ENCODE peak calls at places on chromosomes 13 and 19, in seven cellular contexts. One of them, this sample, is unnamed. For H3K36me3 and H3K4me1, the result is how much of the 10 kb centered on the place peaks cover.

GRCh38 chr13:75636339-75637095 is 387 bp downstream of the LMO7 start:
- DNase-seq in tibial nerve: peak
- DNase-seq in cardiac muscle cell: peak
- DNase-seq in GM23338: peak
- DNase-seq in stomach: no peak
- DNase-seq in fibroblast of lung: peak
- DNase-seq in left ventricle myocardium inferior: peak
- DNase-seq in this sample: peak

GRCh38 chr19:11964858-11965645 is at the start of gene ZNF763:
- DNase-seq in cardiac muscle cell: peak
- DNase-seq in stomach: peak
- DNase-seq in left ventricle myocardium inferior: peak
- DNase-seq in GM23338: peak
- DNase-seq in tibial nerve: peak
- DNase-seq in fibroblast of lung: peak
- DNase-seq in this sample: peak

GRCh38 chr13:24217601-24218281 is 57.2 kb downstream of the SPATA13 start:
- DNase-seq in stomach: peak
- DNase-seq in fibroblast of lung: no peak
- DNase-seq in left ventricle myocardium inferior: no peak
- DNase-seq in cardiac muscle cell: peak
- DNase-seq in tibial nerve: no peak
- DNase-seq in GM23338: peak
- DNase-seq in this sample: no peak

GRCh38 chr19:33811246-33811645 is 14.6 kb downstream of the KCTD15 start:
- DNase-seq in stomach: no peak
- DNase-seq in cardiac muscle cell: no peak
- DNase-seq in GM23338: no peak
- DNase-seq in tibial nerve: no peak
- DNase-seq in left ventricle myocardium inferior: no peak
- DNase-seq in fibroblast of lung: no peak
- DNase-seq in this sample: no peak

GRCh38 chr19:39111593-39112199 is 13.9 kb upstream of the PAK4 start:
- DNase-seq in left ventricle myocardium inferior: no peak
- DNase-seq in cardiac muscle cell: peak
- DNase-seq in tibial nerve: no peak
- DNase-seq in stomach: no peak
- DNase-seq in GM23338: no peak
- DNase-seq in fibroblast of lung: no peak
- DNase-seq in this sample: no peak

GRCh38 chr19:16917401-16917800 is 28.6 kb downstream of the F2RL3 start:
- DNase-seq in tibial nerve: no peak
- DNase-seq in left ventricle myocardium inferior: no peak
- DNase-seq in fibroblast of lung: no peak
- DNase-seq in cardiac muscle cell: no peak
- DNase-seq in GM23338: no peak
- DNase-seq in stomach: no peak
- DNase-seq in this sample: no peak

GRCh38 chr13:23462815-23463559 is 29.5 kb upstream of the SACS start:
- DNase-seq in GM23338: no peak
- DNase-seq in tibial nerve: no peak
- DNase-seq in cardiac muscle cell: no peak
- DNase-seq in left ventricle myocardium inferior: no peak
- DNase-seq in stomach: no peak
- DNase-seq in fibroblast of lung: no peak
- DNase-seq in this sample: no peak

GRCh38 chr13:26926371-26926770 is 165.8 kb upstream of the GPR12 start:
- DNase-seq in stomach: no peak
- DNase-seq in GM23338: no peak
- DNase-seq in left ventricle myocardium inferior: no peak
- DNase-seq in tibial nerve: no peak
- DNase-seq in cardiac muscle cell: no peak
- DNase-seq in fibroblast of lung: no peak
- DNase-seq in this sample: peak

GRCh38 chr19:33129901-33130300 is 2.0 kb upstream of the WDR88 start:
- DNase-seq in cardiac muscle cell: no peak
- DNase-seq in left ventricle myocardium inferior: no peak
- DNase-seq in stomach: no peak
- DNase-seq in tibial nerve: no peak
- DNase-seq in fibroblast of lung: no peak
- DNase-seq in GM23338: no peak
- DNase-seq in this sample: no peak

GRCh38 chr13:25881946-25882574 is 169.8 kb downstream of the SHISA2 start:
- DNase-seq in GM23338: peak
- DNase-seq in tibial nerve: no peak
- DNase-seq in stomach: no peak
- DNase-seq in fibroblast of lung: peak
- DNase-seq in left ventricle myocardium inferior: no peak
- DNase-seq in cardiac muscle cell: peak
- DNase-seq in this sample: no peak

GRCh38 chr13:31793246-31793645 is 53.9 kb downstream of the RXFP2 start:
- DNase-seq in stomach: no peak
- DNase-seq in left ventricle myocardium inferior: no peak
- DNase-seq in fibroblast of lung: peak
- DNase-seq in tibial nerve: no peak
- DNase-seq in GM23338: no peak
- DNase-seq in cardiac muscle cell: no peak
- DNase-seq in this sample: no peak

GRCh38 chr19:30684613-30685012 is 312.4 kb downstream of the ZNF536 start:
- DNase-seq in tibial nerve: no peak
- DNase-seq in left ventricle myocardium inferior: no peak
- DNase-seq in cardiac muscle cell: no peak
- DNase-seq in GM23338: peak
- DNase-seq in stomach: no peak
- DNase-seq in fibroblast of lung: no peak
- DNase-seq in this sample: no peak

GRCh38 chr19:33726756-33727155 is 69.9 kb upstream of the KCTD15 start:
- DNase-seq in GM23338: no peak
- DNase-seq in left ventricle myocardium inferior: no peak
- DNase-seq in tibial nerve: no peak
- DNase-seq in cardiac muscle cell: no peak
- DNase-seq in stomach: no peak
- DNase-seq in fibroblast of lung: no peak
- DNase-seq in this sample: no peak

GRCh38 chr19:35462476-35462953 is 14.5 kb downstream of the FFAR2 start:
- DNase-seq in stomach: no peak
- DNase-seq in GM23338: no peak
- DNase-seq in tibial nerve: no peak
- DNase-seq in cardiac muscle cell: no peak
- DNase-seq in fibroblast of lung: no peak
- DNase-seq in left ventricle myocardium inferior: no peak
- DNase-seq in this sample: no peak

GRCh38 chr13:102877285-102877684 is 31.5 kb downstream of the ERCC5 start:
- DNase-seq in left ventricle myocardium inferior: no peak
- DNase-seq in fibroblast of lung: peak
- DNase-seq in cardiac muscle cell: peak
- DNase-seq in GM23338: no peak
- DNase-seq in tibial nerve: no peak
- DNase-seq in stomach: no peak
- DNase-seq in this sample: no peak

GRCh38 chr19:1213391-1214286 is 8.1 kb downstream of the STK11 start:
- DNase-seq in stomach: peak
- DNase-seq in cardiac muscle cell: peak
- DNase-seq in fibroblast of lung: peak
- DNase-seq in GM23338: no peak
- DNase-seq in left ventricle myocardium inferior: peak
- DNase-seq in tibial nerve: peak
- DNase-seq in this sample: peak

GRCh38 chr13:113916330-113916815 is 52.5 kb upstream of the GAS6 start:
- DNase-seq in cardiac muscle cell: peak
- DNase-seq in fibroblast of lung: peak
- DNase-seq in stomach: no peak
- DNase-seq in GM23338: no peak
- DNase-seq in left ventricle myocardium inferior: no peak
- DNase-seq in tibial nerve: peak
- DNase-seq in this sample: peak

GRCh38 chr19:4114181-4114580 is 9.7 kb downstream of the MAP2K2 start:
- DNase-seq in left ventricle myocardium inferior: no peak
- DNase-seq in stomach: no peak
- DNase-seq in GM23338: no peak
- DNase-seq in cardiac muscle cell: no peak
- DNase-seq in tibial nerve: no peak
- DNase-seq in fibroblast of lung: no peak
- DNase-seq in this sample: no peak
- TF ChIP-seq CTCF in left ventricle myocardium inferior: no peak
- TF ChIP-seq CTCF in stomach: no peak
- TF ChIP-seq CTCF in GM23338: no peak
- TF ChIP-seq CTCF in cardiac muscle cell: no peak
- TF ChIP-seq CTCF in tibial nerve: no peak
- TF ChIP-seq CTCF in fibroblast of lung: no peak
- TF ChIP-seq CTCF in this sample: no peak

GRCh38 chr19:55686311-55687050 is 11.5 kb downstream of the EPN1 start:
- DNase-seq in tibial nerve: no peak
- DNase-seq in stomach: no peak
- DNase-seq in cardiac muscle cell: no peak
- DNase-seq in left ventricle myocardium inferior: peak
- DNase-seq in fibroblast of lung: no peak
- DNase-seq in GM23338: no peak
- DNase-seq in this sample: no peak
- H3K36me3 ChIP-seq in tibial nerve: under half
- H3K36me3 ChIP-seq in stomach: half or more
- H3K36me3 ChIP-seq in cardiac muscle cell: under half
- H3K36me3 ChIP-seq in left ventricle myocardium inferior: half or more
- H3K36me3 ChIP-seq in fibroblast of lung: under half
- H3K36me3 ChIP-seq in GM23338: under half
- H3K36me3 ChIP-seq in this sample: half or more

DNA sequence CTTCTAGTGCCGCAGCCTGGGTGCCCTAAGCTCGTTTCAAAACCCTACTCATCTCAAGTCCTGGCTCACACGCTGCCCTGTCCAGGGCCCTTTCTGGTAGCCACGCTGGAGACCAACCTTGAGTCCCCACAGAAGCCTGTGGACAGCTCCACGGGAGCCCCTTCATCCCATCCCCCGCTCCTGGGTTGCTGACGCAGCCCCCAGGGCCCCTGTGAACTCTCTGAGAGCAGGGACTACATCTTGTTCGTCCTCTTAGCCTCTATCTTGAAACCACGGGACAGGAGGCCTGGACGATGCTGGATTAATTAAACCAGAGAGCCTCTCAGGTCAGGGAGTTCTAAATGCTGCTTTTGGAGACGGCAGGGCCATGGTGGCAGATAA is 7.4 kb downstream of the MLLT1 start:
- DNase-seq in tibial nerve: no peak
- DNase-seq in cardiac muscle cell: no peak
- DNase-seq in stomach: no peak
- DNase-seq in GM23338: no peak
- DNase-seq in fibroblast of lung: no peak
- DNase-seq in left ventricle myocardium inferior: no peak
- DNase-seq in this sample: no peak
- H3K4me1 ChIP-seq in tibial nerve: half or more
- H3K4me1 ChIP-seq in cardiac muscle cell: half or more
- H3K4me1 ChIP-seq in stomach: half or more
- H3K4me1 ChIP-seq in GM23338: half or more
- H3K4me1 ChIP-seq in fibroblast of lung: half or more
- H3K4me1 ChIP-seq in left ventricle myocardium inferior: half or more
- H3K4me1 ChIP-seq in this sample: half or more

DNA sequence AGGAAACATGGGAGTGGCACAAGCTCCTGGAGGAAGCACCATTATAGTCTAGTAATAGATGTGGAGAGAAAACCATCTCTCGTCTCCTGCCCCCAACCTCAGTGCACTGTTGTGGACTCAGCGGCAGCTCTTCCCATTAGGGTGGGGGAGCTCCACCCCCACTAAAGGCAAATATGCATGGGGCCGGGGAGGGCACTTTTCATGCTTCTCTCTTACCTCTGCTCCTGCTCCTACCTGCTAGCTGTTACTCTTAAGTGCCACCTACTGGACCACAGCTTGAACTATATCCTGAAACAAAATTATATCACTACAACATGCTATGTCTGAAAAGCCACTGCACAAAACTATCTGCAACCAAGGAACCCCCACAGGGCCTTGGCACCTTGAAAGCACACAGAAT is 112.6 kb upstream of the DACH1 start:
- DNase-seq in fibroblast of lung: peak
- DNase-seq in cardiac muscle cell: no peak
- DNase-seq in tibial nerve: no peak
- DNase-seq in stomach: no peak
- DNase-seq in GM23338: peak
- DNase-seq in left ventricle myocardium inferior: no peak
- DNase-seq in this sample: no peak
- TF ChIP-seq CTCF in fibroblast of lung: no peak
- TF ChIP-seq CTCF in cardiac muscle cell: no peak
- TF ChIP-seq CTCF in tibial nerve: no peak
- TF ChIP-seq CTCF in stomach: no peak
- TF ChIP-seq CTCF in GM23338: peak
- TF ChIP-seq CTCF in left ventricle myocardium inferior: no peak
- TF ChIP-seq CTCF in this sample: no peak

GRCh38 chr19:28359819-28360414 is 853.0 kb downstream of the UQCRFS1 start:
- DNase-seq in tibial nerve: no peak
- DNase-seq in GM23338: no peak
- DNase-seq in left ventricle myocardium inferior: no peak
- DNase-seq in stomach: no peak
- DNase-seq in fibroblast of lung: no peak
- DNase-seq in cardiac muscle cell: no peak
- DNase-seq in this sample: no peak

GRCh38 chr19:28358604-28359003 is 854.3 kb downstream of the UQCRFS1 start:
- DNase-seq in cardiac muscle cell: peak
- DNase-seq in fibroblast of lung: no peak
- DNase-seq in tibial nerve: no peak
- DNase-seq in left ventricle myocardium inferior: no peak
- DNase-seq in GM23338: peak
- DNase-seq in stomach: no peak
- DNase-seq in this sample: no peak
- H3K36me3 ChIP-seq in cardiac muscle cell: under half
- H3K36me3 ChIP-seq in fibroblast of lung: under half
- H3K36me3 ChIP-seq in tibial nerve: under half
- H3K36me3 ChIP-seq in left ventricle myocardium inferior: under half
- H3K36me3 ChIP-seq in GM23338: under half
- H3K36me3 ChIP-seq in stomach: under half
- H3K36me3 ChIP-seq in this sample: under half

GRCh38 chr13:110400786-110401533 is 93.9 kb downstream of the COL4A2 start:
- DNase-seq in stomach: no peak
- DNase-seq in GM23338: no peak
- DNase-seq in cardiac muscle cell: peak
- DNase-seq in left ventricle myocardium inferior: no peak
- DNase-seq in tibial nerve: no peak
- DNase-seq in fibroblast of lung: peak
- DNase-seq in this sample: no peak
- H3K4me1 ChIP-seq in stomach: under half
- H3K4me1 ChIP-seq in GM23338: under half
- H3K4me1 ChIP-seq in cardiac muscle cell: under half
- H3K4me1 ChIP-seq in left ventricle myocardium inferior: half or more
- H3K4me1 ChIP-seq in tibial nerve: half or more
- H3K4me1 ChIP-seq in fibroblast of lung: under half
- H3K4me1 ChIP-seq in this sample: half or more

DNA sequence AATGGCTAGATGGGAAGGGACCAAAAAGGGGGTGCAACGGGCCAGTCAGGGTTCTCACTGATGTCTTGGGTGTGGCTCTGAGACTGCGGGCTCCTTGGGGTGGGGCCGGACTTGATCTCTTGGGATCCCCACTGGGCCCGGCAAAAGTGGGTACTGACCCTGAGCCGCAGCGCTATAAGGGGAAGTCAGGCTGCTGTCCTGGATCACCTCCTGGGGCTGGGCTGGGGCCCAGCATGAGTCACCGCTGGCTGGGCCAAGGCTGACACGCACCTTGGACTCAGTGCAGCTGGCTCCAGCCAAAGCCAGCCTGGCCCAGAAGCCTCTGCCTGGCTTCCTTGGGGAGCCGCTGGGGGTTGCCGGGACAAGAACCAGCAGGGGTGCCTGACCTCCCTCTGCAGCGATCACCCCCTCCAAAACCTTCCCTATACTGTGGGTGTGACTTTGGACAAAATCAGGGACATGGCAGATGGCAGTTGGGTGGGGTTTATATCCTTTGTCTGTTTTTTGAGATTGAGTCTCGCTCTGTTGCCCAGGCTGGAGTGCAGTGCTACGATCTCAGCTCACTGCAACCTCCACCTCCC is 614 bp upstream of the IQCN start:
- DNase-seq in fibroblast of lung: peak
- DNase-seq in tibial nerve: peak
- DNase-seq in cardiac muscle cell: peak
- DNase-seq in GM23338: peak
- DNase-seq in left ventricle myocardium inferior: peak
- DNase-seq in stomach: peak
- DNase-seq in this sample: peak
- TF ChIP-seq CTCF in fibroblast of lung: no peak
- TF ChIP-seq CTCF in tibial nerve: no peak
- TF ChIP-seq CTCF in cardiac muscle cell: no peak
- TF ChIP-seq CTCF in GM23338: no peak
- TF ChIP-seq CTCF in left ventricle myocardium inferior: peak
- TF ChIP-seq CTCF in stomach: no peak
- TF ChIP-seq CTCF in this sample: no peak